ENCODE peak calls at places on chromosome 10, in four cellular contexts. D, C, K and H are unnamed samples.

GRCh38 chr10:88232029-88232895 is 350.9 kb downstream of the RNLS start:
- DNase-seq in D (no peak), C (no peak), K (no peak), H (no peak)

GRCh38 chr10:82392533-82392932 is 517.5 kb downstream of the NRG3 start:
- DNase-seq in D (no peak), C (no peak), K (no peak), H (no peak)

GRCh38 chr10:127919418-127920191 is 12.7 kb downstream of the PTPRE start:
- DNase-seq in D (no peak), C (no peak), K (no peak), H (no peak)

GRCh38 chr10:30813872-30814471 is 184.4 kb upstream of the LYZL2 start:
- DNase-seq in D (no peak), C (no peak), K (no peak), H (no peak)

GRCh38 chr10:44980309-44981171 is 1.9 kb upstream of the DEPP1 start:
- DNase-seq in D (no peak), C (no peak), K (no peak), H (peak; percentile 97)

GRCh38 chr10:97057836-97058235 is 127.9 kb downstream of the SLIT1 start:
- DNase-seq in D (no peak), C (no peak), K (no peak), H (no peak)

GRCh38 chr10:27717851-27718250 is 27.8 kb downstream of the MKX start:
- DNase-seq in D (no peak), C (no peak), K (no peak), H (no peak)

GRCh38 chr10:3180361-3180760 is 7.8 kb upstream of the PITRM1 start:
- DNase-seq in D (no peak), C (no peak), K (no peak), H (no peak)

GRCh38 chr10:130764651-130765050 is 546.9 kb downstream of the TCERG1L start:
- DNase-seq in D (no peak), C (no peak), K (no peak), H (no peak)

GRCh38 chr10:23877791-23878190 is 331.1 kb upstream of the KIAA1217 start:
- DNase-seq in D (no peak), C (no peak), K (no peak), H (no peak)

GRCh38 chr10:83987216-83987615 is 152.1 kb upstream of the GHITM start:
- DNase-seq in D (no peak), C (no peak), K (no peak), H (no peak)

GRCh38 chr10:70985824-70986336 is 97.5 kb upstream of the PCBD1 start:
- DNase-seq in D (no peak), C (no peak), K (no peak), H (no peak)

GRCh38 chr10:50260791-50261281 is 9.5 kb upstream of the ASAH2 start:
- DNase-seq in D (no peak), C (no peak), K (peak; percentile 71), H (peak; percentile 53)

GRCh38 chr10:35913628-35914027 is 271.5 kb upstream of the FZD8 start:
- DNase-seq in D (no peak), C (no peak), K (no peak), H (no peak)

GRCh38 chr10:43292745-43293676 is 26.1 kb upstream of the RASGEF1A start:
- DNase-seq in D (no peak), C (peak; percentile 53), K (no peak), H (peak; percentile 21)

GRCh38 chr10:114654829-114655575 is 3.1 kb downstream of the ABLIM1 start:
- DNase-seq in D (no peak), C (no peak), K (no peak), H (peak; percentile 34)

GRCh38 chr10:112844681-112845080 is 105.4 kb upstream of the TCF7L2 start:
- DNase-seq in D (no peak), C (no peak), K (no peak), H (no peak)

GRCh38 chr10:79094412-79095175 is 25.8 kb downstream of the ZMIZ1 start:
- DNase-seq in D (no peak), C (no peak), K (no peak), H (no peak)
- H4K20me1 ChIP-seq in D (peaks cover 50% of the 10 kb centered on the region), C (peaks cover 28% of the 10 kb centered on the region), K (no peaks in the 10 kb centered on the region), H (peaks cover 89% of the 10 kb centered on the region)

GRCh38 chr10:118754132-118754555 is 626 bp downstream of the CACUL1 start:
- DNase-seq in D (no peak), C (peak; percentile 32), K (no peak), H (peak; percentile 35)
- TF ChIP-seq ATF2 in D (no peak), C (no peak), K (no peak), H (no peak)

GRCh38 chr10:102657451-102657850 is 13.2 kb downstream of the TRIM8 start:
- DNase-seq in D (no peak), C (no peak), K (no peak), H (no peak)
- H4K20me1 ChIP-seq in D (peaks cover 5% of the 10 kb centered on the region), C (no peaks in the 10 kb centered on the region), K (no peaks in the 10 kb centered on the region), H (peaks cover 32% of the 10 kb centered on the region)

GRCh38 chr10:80520661-80521488 is 16.8 kb upstream of the SH2D4B start:
- DNase-seq in D (no peak), C (no peak), K (no peak), H (no peak)

GRCh38 chr10:80526218-80526617 is 11.5 kb upstream of the SH2D4B start:
- DNase-seq in D (no peak), C (no peak), K (no peak), H (no peak)

GRCh38 chr10:80524190-80524589 is 13.5 kb upstream of the SH2D4B start:
- DNase-seq in D (no peak), C (no peak), K (no peak), H (no peak)

GRCh38 chr10:80522756-80523363 is 14.8 kb upstream of the SH2D4B start:
- DNase-seq in D (no peak), C (no peak), K (no peak), H (no peak)

DNA sequence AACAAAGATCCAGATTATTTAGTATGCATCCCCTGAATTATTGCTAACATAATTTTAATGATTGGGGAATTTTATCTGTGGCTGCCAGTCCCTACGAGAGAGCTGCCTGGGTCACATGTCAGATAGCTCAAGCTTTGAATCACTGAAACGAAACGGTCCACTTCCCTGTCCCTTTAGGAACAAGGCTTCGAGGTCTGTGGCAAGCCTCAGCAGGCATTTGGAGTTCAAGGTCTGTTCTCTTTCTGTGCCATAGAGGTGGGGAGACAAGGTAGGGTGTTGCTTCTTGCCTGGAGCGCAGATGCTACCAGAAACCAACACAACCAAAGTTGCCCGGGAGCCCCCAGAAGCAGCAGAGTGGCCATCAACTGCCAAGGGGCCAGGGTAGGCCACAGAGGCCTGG is 13.9 kb upstream of the SH2D4B start:
- DNase-seq in D (no peak), C (no peak), K (no peak), H (no peak)
- TF ChIP-seq ATF2 in D (no peak), C (no peak), K (no peak), H (no peak)

DNA sequence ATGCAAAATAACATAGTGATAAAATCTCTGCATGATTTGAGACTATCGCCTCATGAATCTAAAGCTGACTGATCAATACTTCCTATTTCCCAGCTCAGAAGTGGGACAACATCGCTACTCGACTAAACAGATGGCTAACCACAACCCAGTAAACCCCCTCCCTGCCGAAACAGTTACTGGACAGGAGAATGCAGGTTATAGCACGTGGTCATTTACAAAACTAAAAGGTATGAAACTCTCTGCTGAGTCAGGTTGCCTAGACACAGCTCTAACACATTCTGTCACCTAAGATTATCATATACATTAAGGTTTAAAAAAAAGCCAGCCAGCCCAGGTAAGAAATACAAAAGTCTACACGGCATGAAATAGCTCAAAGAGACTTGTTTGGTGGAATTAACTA is 64.0 kb downstream of the CTBP2 start:
- DNase-seq in D (no peak), C (no peak), K (no peak), H (no peak)
- H4K20me1 ChIP-seq in D (peaks cover 65% of the 10 kb centered on the region), C (peaks cover 28% of the 10 kb centered on the region), K (peaks cover 4% of the 10 kb centered on the region), H (no peaks in the 10 kb centered on the region)

GRCh38 chr10:16116404-16117304 is 256.3 kb upstream of the MINDY3 start:
- DNase-seq in D (peak; percentile 9), C (peak; percentile 23), K (peak; percentile 3), H (peak; percentile 52)
- TF ChIP-seq ATF2 in D (no peak), C (no peak), K (no peak), H (no peak)

GRCh38 chr10:132325969-132326889 is 5.8 kb upstream of the LRRC27 start:
- DNase-seq in D (no peak), C (no peak), K (no peak), H (no peak)

GRCh38 chr10:132319853-132320669 is 11.9 kb upstream of the LRRC27 start:
- DNase-seq in D (no peak), C (peak; percentile 25), K (peak; percentile 66), H (peak; percentile 71)

GRCh38 chr10:132321726-132322125 is 10.3 kb upstream of the LRRC27 start:
- DNase-seq in D (no peak), C (no peak), K (no peak), H (no peak)

GRCh38 chr10:132320776-132321469 is 11.1 kb upstream of the LRRC27 start:
- DNase-seq in D (no peak), C (no peak), K (no peak), H (no peak)

GRCh38 chr10:132322621-132323048 is 9.4 kb upstream of the LRRC27 start:
- DNase-seq in D (no peak), C (no peak), K (no peak), H (peak; percentile 52)
- H4K20me1 ChIP-seq in D (no peaks in the 10 kb centered on the region), C (peaks cover under 1% of the 10 kb centered on the region), K (no peaks in the 10 kb centered on the region), H (no peaks in the 10 kb centered on the region)

GRCh38 chr10:109698888-109699685 is 224.2 kb downstream of the XPNPEP1 start:
- DNase-seq in D (no peak), C (no peak), K (no peak), H (no peak)
- TF ChIP-seq ATF2 in D (no peak), C (no peak), K (no peak), H (no peak)